ENCODE peak calls at places on chromosomes 5 and 9, in six cellular contexts. H is psoas muscle, S is left ventricle myocardium inferior, R is H1, G is tibial nerve, I is esophagus squamous epithelium. K is an unnamed sample. For H3K27me3, the result is how much of the 10 kb centered on the place peaks cover.

GRCh38 chr9:91421022-91421765 is 2.4 kb downstream of the NFIL3 start:
- DNase-seq in G (no peak), I (no peak), H (peak), S (peak), R (peak), K (peak)

GRCh38 chr9:126916909-126917308 is 2.3 kb downstream of the RALGPS1 start:
- DNase-seq in R (no peak), H (no peak), S (no peak), I (no peak), G (no peak), K (no peak)

GRCh38 chr9:114271556-114272510 is 51.1 kb upstream of the ORM1 start:
- DNase-seq in G (peak), H (peak), R (peak), S (peak), I (no peak), K (peak)

GRCh38 chr9:88187631-88188030 is 49.4 kb upstream of the SPATA31C2 start:
- DNase-seq in S (no peak), R (no peak), G (no peak), H (no peak), I (no peak), K (no peak)

GRCh38 chr5:171425596-171426244 is 6.3 kb downstream of the FGF18 start:
- DNase-seq in I (no peak), G (no peak), H (no peak), S (no peak), R (no peak), K (no peak)

GRCh38 chr9:112180387-112180881 is 5.3 kb upstream of the SUSD1 start:
- DNase-seq in I (no peak), G (no peak), H (no peak), S (no peak), R (no peak), K (no peak)

GRCh38 chr5:158026248-158027031 is 167.5 kb upstream of the CLINT1 start:
- DNase-seq in S (no peak), G (no peak), H (no peak), R (no peak), I (no peak), K (no peak)

GRCh38 chr5:133423618-133424282 is 188.6 kb downstream of the FSTL4 start:
- DNase-seq in I (no peak), R (peak), S (peak), G (peak), H (peak), K (peak)

GRCh38 chr5:108905818-108906217 is 158.1 kb downstream of the FER start:
- DNase-seq in H (no peak), S (no peak), I (no peak), R (no peak), G (no peak), K (no peak)

GRCh38 chr9:111179577-111179976 is 141.3 kb upstream of the LPAR1 start:
- DNase-seq in I (no peak), H (peak), G (no peak), R (no peak), S (peak), K (peak)

GRCh38 chr9:16426716-16427115 is 443.8 kb downstream of the BNC2 start:
- DNase-seq in R (no peak), I (no peak), G (no peak), H (no peak), S (no peak), K (no peak)

GRCh38 chr9:72954431-72955420 is 1.9 kb upstream of the ALDH1A1 start:
- DNase-seq in H (peak), S (no peak), I (no peak), R (no peak), G (peak), K (peak)

GRCh38 chr5:160869962-160870521 is 18.0 kb upstream of the ATP10B start:
- DNase-seq in G (no peak), R (no peak), S (no peak), H (no peak), I (no peak), K (no peak)

GRCh38 chr9:38718148-38718547 is 1.8 kb downstream of the FAM240B start:
- DNase-seq in G (no peak), I (no peak), H (no peak), S (no peak), R (no peak), K (no peak)

GRCh38 chr9:82934949-82935348 is 128.0 kb downstream of the RASEF start:
- DNase-seq in H (no peak), G (no peak), I (no peak), R (no peak), S (no peak), K (no peak)

GRCh38 chr5:67120032-67120431 is 76.6 kb downstream of the CD180 start:
- DNase-seq in G (no peak), R (no peak), S (no peak), H (no peak), I (no peak), K (no peak)

GRCh38 chr9:33167949-33168535 is 906 bp upstream of the B4GALT1 start:
- DNase-seq in H (no peak), S (no peak), G (no peak), I (no peak), R (no peak), K (peak)

GRCh38 chr5:75611324-75612210 is at the start of gene ANKDD1B:
- DNase-seq in I (no peak), R (peak), S (no peak), H (peak), G (no peak), K (no peak)

GRCh38 chr9:127818574-127818973 is 15.9 kb downstream of the FPGS start:
- DNase-seq in I (no peak), R (no peak), S (no peak), G (no peak), H (no peak), K (no peak)

GRCh38 chr9:14271078-14271673 is 42.8 kb downstream of the NFIB start:
- DNase-seq in I (no peak), S (peak), R (no peak), G (peak), H (peak), K (peak)

GRCh38 chr9:71968541-71969090 is 57.2 kb downstream of the C9orf85 start:
- DNase-seq in H (no peak), G (no peak), S (no peak), I (no peak), R (no peak), K (no peak)

GRCh38 chr5:88256872-88257271 is 11.8 kb downstream of the TMEM161B start:
- DNase-seq in S (no peak), G (no peak), I (no peak), H (no peak), R (peak), K (no peak)

GRCh38 chr5:30539004-30539634 is 654.4 kb upstream of the CDH6 start:
- DNase-seq in S (peak), H (peak), I (no peak), R (no peak), G (no peak), K (no peak)

GRCh38 chr9:109456811-109457210 is 41.3 kb downstream of the PTPN3 start:
- DNase-seq in R (no peak), G (no peak), H (no peak), S (no peak), I (no peak), K (no peak)

GRCh38 chr9:128153947-128154695 is 4.9 kb downstream of the LCN2 start:
- DNase-seq in I (no peak), G (no peak), S (no peak), R (no peak), H (peak), K (no peak)

GRCh38 chr5:103066346-103066745 is 53.6 kb downstream of the GIN1 start:
- DNase-seq in R (no peak), S (no peak), G (no peak), I (no peak), H (no peak), K (no peak)

GRCh38 chr9:35680331-35681105 is 6.8 kb downstream of the CA9 start:
- DNase-seq in S (no peak), I (no peak), R (no peak), G (no peak), H (no peak), K (no peak)

GRCh38 chr9:98885575-98886292 is 58.0 kb upstream of the COL15A1 start:
- DNase-seq in R (no peak), I (no peak), S (no peak), H (no peak), G (no peak), K (no peak)

DNA sequence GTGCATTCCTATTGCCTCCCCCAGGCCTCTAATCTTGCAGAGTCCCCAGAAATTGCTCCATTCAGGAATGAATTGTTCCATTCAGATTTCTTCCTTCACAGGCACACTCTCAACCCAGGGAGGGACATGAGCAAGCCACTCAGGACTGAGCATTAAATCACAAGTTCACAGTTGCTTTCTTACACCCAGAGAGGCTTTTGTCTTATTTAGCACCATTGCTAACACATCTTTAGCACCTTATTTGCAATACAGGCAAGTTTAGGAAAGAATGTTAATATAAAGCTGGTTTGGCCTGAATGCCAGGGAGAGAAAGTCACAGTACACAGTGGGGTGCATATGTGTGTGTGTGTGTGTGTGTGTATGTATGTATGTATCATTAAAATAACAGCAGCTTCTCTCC is 221.5 kb downstream of the RAB3C start:
- DNase-seq in S (no peak), H (no peak), G (no peak), I (no peak), R (no peak), K (no peak)
- H3K27me3 ChIP-seq in S (half or more), H (under half), G (under half), I (under half), R (under half), K (under half)

GRCh38 chr5:166957763-166958162 is 1333.7 kb upstream of the WWC1 start:
- DNase-seq in R (no peak), I (no peak), G (no peak), H (no peak), S (no peak), K (no peak)
- H3K27ac ChIP-seq in R (no peak), I (no peak), G (no peak), H (no peak), S (no peak), K (no peak)

DNA sequence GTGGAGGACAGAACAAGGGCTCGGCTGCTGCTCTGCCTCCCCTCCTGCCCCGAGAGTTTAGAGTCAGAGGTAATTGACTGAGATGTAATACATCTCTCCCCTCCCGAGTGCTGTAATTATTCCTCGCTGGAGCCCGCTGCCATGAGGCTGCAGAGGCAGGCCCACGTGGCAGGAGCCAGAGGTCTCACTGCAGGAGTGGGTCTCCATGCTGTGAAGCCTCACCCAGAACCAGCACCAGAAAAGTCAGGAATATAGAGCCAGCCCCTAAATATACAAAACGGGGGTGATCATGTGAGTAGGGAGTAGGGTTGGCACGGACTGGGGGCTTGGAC is 2.5 kb downstream of the FAM163B start:
- DNase-seq in I (no peak), R (no peak), S (no peak), H (no peak), G (no peak), K (no peak)
- H3K27me3 ChIP-seq in I (half or more), R (under half), S (half or more), H (half or more), G (under half), K (half or more)

DNA sequence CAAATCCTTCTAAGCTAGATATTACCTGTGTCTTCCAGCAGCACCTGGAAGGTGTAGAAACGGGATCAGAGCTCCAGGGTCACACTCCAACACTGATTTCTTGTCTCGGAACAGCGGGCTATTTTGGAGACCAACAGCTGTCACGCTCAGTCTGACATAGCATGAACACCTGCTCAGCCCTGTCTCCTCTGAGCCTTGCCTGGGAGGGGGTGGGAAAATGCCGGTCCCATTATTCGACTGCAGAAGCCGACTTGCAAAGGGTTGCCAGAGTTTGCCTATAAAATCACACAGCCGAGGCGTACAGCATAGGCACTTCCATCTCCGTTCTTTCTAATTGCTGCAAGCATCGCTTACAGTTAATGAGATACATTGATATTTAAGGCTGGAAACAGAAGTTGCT is 300.8 kb upstream of the MSX2 start:
- DNase-seq in R (no peak), G (no peak), S (no peak), H (peak), I (no peak), K (peak)
- H3K27ac ChIP-seq in R (no peak), G (no peak), S (no peak), H (peak), I (no peak), K (peak)

GRCh38 chr9:137168907-137169763 is 716 bp downstream of the LRRC26 start:
- DNase-seq in H (no peak), S (no peak), G (no peak), I (no peak), R (peak), K (no peak)

GRCh38 chr9:137171149-137172063 is at the start of gene TMEM210:
- DNase-seq in G (no peak), S (no peak), H (no peak), R (no peak), I (no peak), K (no peak)

GRCh38 chr9:137169764-137170460 is at the start of gene LRRC26:
- DNase-seq in R (no peak), H (no peak), S (no peak), I (no peak), G (no peak), K (no peak)

GRCh38 chr9:137168575-137168906 is 1.3 kb downstream of the LRRC26 start:
- DNase-seq in S (no peak), R (peak), H (no peak), G (no peak), I (no peak), K (no peak)

DNA sequence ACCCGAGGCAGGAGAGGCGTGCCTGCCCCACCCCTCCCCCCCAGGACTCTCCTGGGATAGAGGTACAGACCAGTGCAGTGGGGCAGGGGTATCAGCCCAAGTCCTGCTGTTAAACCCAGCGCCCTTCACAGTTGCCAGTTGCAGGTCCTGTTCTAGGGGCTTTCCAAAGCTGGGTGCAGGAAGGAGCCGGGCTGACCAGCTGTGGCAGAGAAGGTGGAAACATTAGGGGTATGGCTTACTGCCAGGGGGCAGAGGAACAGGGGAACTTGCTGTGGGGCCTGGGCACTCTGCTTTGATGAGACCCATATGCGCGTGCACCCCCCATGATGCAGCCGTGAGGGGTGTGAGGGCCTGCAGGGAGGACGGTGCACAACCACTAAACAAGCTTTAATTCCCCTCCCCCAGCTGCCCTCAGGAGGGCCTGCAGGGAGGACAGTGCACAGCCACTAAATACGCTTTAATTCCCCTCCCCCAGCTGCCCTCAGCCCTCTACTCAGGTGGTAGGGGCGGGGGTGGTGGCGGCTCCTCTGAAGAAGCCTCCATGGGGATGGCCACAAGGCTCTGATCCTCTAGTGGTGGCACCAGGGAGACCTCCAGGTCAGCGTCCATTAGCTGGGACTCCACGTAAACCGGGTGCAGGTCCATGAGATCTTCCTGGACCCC is 766 bp upstream of the LRRC26 start:
- DNase-seq in H (no peak), G (no peak), I (no peak), S (no peak), R (no peak), K (no peak)
- H3K27me3 ChIP-seq in H (half or more), G (under half), I (half or more), S (half or more), R (half or more), K (half or more)

GRCh38 chr9:135394699-135395645 is 84.6 kb upstream of the PPP1R26 start:
- DNase-seq in R (no peak), H (no peak), S (no peak), I (no peak), G (no peak), K (no peak)
- H3K27ac ChIP-seq in R (no peak), H (no peak), S (no peak), I (no peak), G (no peak), K (no peak)

DNA sequence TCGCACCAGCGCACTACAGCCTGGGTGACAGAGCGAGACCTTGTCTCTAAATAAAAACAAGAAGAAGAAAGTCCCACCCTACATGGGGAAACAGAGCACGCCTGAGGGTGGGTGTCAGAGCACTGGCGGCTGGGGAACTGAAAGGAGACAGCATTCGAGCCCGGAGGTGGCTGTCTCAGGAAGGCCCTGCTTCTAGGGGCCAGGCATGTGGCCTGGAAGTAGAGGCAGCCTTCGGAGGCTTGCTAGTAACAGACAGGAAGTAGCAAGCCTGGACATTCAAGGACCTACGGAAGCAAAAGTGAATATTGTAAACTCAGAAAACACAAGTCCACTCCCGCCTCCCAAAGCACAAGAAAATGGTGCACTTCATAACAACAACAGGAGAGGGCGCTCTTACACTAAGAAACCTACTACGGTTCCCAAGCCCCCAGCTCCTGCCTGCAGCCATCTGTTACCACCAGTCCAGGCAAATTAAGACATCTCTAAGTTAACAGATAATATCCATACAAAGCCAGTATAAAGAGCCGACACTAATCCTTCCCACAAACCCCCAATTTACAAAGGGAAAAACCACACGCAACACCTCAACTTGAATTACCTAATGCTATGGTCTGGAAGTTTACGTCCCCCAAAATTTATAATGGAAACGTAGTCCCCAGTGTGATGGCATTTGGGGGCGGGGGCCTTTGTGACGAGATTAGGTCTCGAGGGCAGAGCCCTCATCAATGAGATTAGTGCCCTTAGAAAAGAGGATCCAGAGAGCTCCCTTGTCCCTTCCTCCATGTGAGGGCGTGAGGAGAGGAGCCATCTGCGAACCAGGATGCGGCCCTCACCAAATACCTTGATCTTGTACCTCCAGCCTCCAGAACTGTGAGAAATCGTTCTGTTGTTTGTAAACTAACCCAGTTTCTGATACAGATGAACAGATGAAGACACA is 7.7 kb downstream of the RASGEF1C start:
- DNase-seq in I (no peak), S (no peak), H (no peak), G (no peak), R (peak), K (no peak)
- H3K27me3 ChIP-seq in I (under half), S (half or more), H (under half), G (under half), R (under half), K (under half)

GRCh38 chr9:129548571-129549135 is 72.2 kb downstream of the C9orf50 start:
- DNase-seq in R (peak), G (no peak), I (no peak), S (peak), H (no peak), K (no peak)
- H3K27ac ChIP-seq in R (no peak), G (peak), I (peak), S (peak), H (peak), K (peak)

GRCh38 chr9:86591472-86591871 is 237.3 kb upstream of the TUT7 start:
- DNase-seq in S (no peak), R (no peak), G (no peak), I (no peak), H (no peak), K (no peak)
- H3K27me3 ChIP-seq in S (under half), R (under half), G (under half), I (under half), H (under half), K (under half)

K was measured in gastrocnemius medialis.